ENCODE peak calls at places on chromosomes 5 and 9, in seven cellular contexts. E is stomach, P is A549, H is GM12878, C is K562, B is suprapubic skin, X is transverse colon. I is an unnamed sample.
A peak's percentile ranks its signal among the peaks of the same experiment; 100 is the strongest.

GRCh38 chr9:136400038-136400834 is at the start of gene SNAPC4:
- DNase-seq in H (peak; percentile 40), X (peak; percentile 89), P (peak; percentile 87), B (peak; percentile 86), C (peak; percentile 93), E (peak; percentile 89), I (peak; percentile 66)

GRCh38 chr5:14156611-14157493 is 13.7 kb downstream of the TRIO start:
- DNase-seq in E (no peak), X (no peak), B (no peak), H (peak; percentile 67), C (no peak), P (peak; percentile 77), I (peak; percentile 56)

GRCh38 chr9:14769235-14769580 is 46.7 kb upstream of the CER1 start:
- DNase-seq in X (no peak), C (peak; percentile 5), B (no peak), P (peak; percentile 57), E (no peak), H (no peak), I (no peak)

GRCh38 chr9:4832786-4833579 is 40.2 kb downstream of the RCL1 start:
- DNase-seq in H (no peak), X (no peak), C (no peak), P (peak; percentile 89), B (no peak), E (no peak), I (no peak)

GRCh38 chr5:131272365-131273123 is 8.7 kb downstream of the CDC42SE2 start:
- DNase-seq in E (no peak), C (no peak), X (no peak), P (no peak), H (no peak), B (no peak), I (no peak)

GRCh38 chr5:87944553-87945320 is 323.9 kb downstream of the TMEM161B start:
- DNase-seq in X (no peak), H (no peak), P (no peak), E (peak; percentile 25), C (no peak), B (no peak), I (no peak)

GRCh38 chr5:123916331-123917121 is 404.5 kb downstream of the CSNK1G3 start:
- DNase-seq in P (no peak), E (no peak), H (no peak), C (no peak), B (no peak), X (no peak), I (no peak)

GRCh38 chr9:136700309-136700708 is 12.1 kb upstream of the DIPK1B start:
- DNase-seq in X (no peak), C (no peak), H (no peak), B (no peak), E (no peak), P (no peak), I (no peak)

GRCh38 chr9:135602789-135603481 is 36.4 kb downstream of the GLT6D1 start:
- DNase-seq in P (peak; percentile 34), C (peak; percentile 78), B (peak; percentile 78), X (peak; percentile 47), E (peak; percentile 44), H (no peak), I (no peak)

GRCh38 chr5:96699186-96699820 is 37.1 kb downstream of the CAST start:
- DNase-seq in E (no peak), C (peak; percentile 56), B (no peak), X (no peak), P (no peak), H (no peak), I (no peak)

GRCh38 chr9:128027166-128027539 is 40.0 kb downstream of the NAIF1 start:
- DNase-seq in B (no peak), H (no peak), E (no peak), C (no peak), X (peak; percentile 17), P (no peak), I (no peak)

GRCh38 chr9:134518004-134518606 is 123.5 kb upstream of the COL5A1 start:
- DNase-seq in C (no peak), H (no peak), E (peak; percentile 22), X (no peak), B (peak; percentile 80), P (no peak), I (no peak)

GRCh38 chr9:123722378-123722777 is 207.5 kb downstream of the DENND1A start:
- DNase-seq in E (no peak), H (no peak), P (peak; percentile 5), B (no peak), C (no peak), X (no peak), I (no peak)

GRCh38 chr9:93721417-93721965 is 145.1 kb downstream of the PHF2 start:
- DNase-seq in P (no peak), B (no peak), C (peak; percentile 48), X (no peak), H (no peak), E (no peak), I (no peak)

GRCh38 chr9:116644099-116644688 is 42.9 kb upstream of the TRIM32 start:
- DNase-seq in P (no peak), C (no peak), E (no peak), H (no peak), B (no peak), X (no peak), I (no peak)

GRCh38 chr9:35229066-35229778 is 67.4 kb downstream of the UNC13B start:
- DNase-seq in H (no peak), X (no peak), C (no peak), P (no peak), B (no peak), E (no peak), I (no peak)

GRCh38 chr5:133848306-133848924 is 120.0 kb downstream of the C5orf15 start:
- DNase-seq in E (peak; percentile 74), P (no peak), C (no peak), B (peak; percentile 73), X (no peak), H (no peak), I (no peak)

GRCh38 chr9:76526026-76526425 is 67.0 kb downstream of the GCNT1 start:
- DNase-seq in B (no peak), P (no peak), X (no peak), E (no peak), H (no peak), C (no peak), I (no peak)

GRCh38 chr9:25003686-25004085 is 458.0 kb upstream of the IZUMO3 start:
- DNase-seq in P (peak; percentile 3), E (no peak), X (no peak), H (no peak), C (no peak), B (no peak), I (no peak)

GRCh38 chr9:99903393-99903792 is 3.1 kb upstream of the STX17 start:
- DNase-seq in H (no peak), E (no peak), X (no peak), P (no peak), C (no peak), B (no peak), I (no peak)

GRCh38 chr9:78788101-78788500 is 491.2 kb downstream of the PSAT1 start:
- DNase-seq in H (no peak), X (no peak), E (no peak), P (no peak), C (no peak), B (no peak), I (no peak)

GRCh38 chr9:121289554-121290370 is 21.8 kb downstream of the GSN start:
- DNase-seq in E (no peak), X (no peak), B (peak; percentile 60), P (no peak), H (no peak), C (no peak), I (no peak)

GRCh38 chr9:5718296-5719032 is 89.6 kb downstream of the RIC1 start:
- DNase-seq in C (no peak), P (no peak), X (no peak), B (no peak), H (no peak), E (no peak), I (no peak)

GRCh38 chr5:441996-442334 is 1.0 kb upstream of the EXOC3 start:
- DNase-seq in C (no peak), X (no peak), E (no peak), P (no peak), B (peak; percentile 60), H (no peak), I (no peak)

GRCh38 chr9:133140606-133141005 is 19.6 kb upstream of the RALGDS start:
- DNase-seq in P (no peak), C (no peak), E (no peak), H (no peak), B (no peak), X (no peak), I (no peak)

GRCh38 chr5:3538886-3539285 is 56.7 kb upstream of the IRX1 start:
- DNase-seq in B (no peak), X (no peak), H (no peak), E (no peak), C (no peak), P (no peak), I (no peak)
- H3K9me3 ChIP-seq in B (no peaks in the 10 kb centered on the region), X (no peaks in the 10 kb centered on the region), H (no peaks in the 10 kb centered on the region), E (peaks cover 27% of the 10 kb centered on the region), C (no peaks in the 10 kb centered on the region), P (no peaks in the 10 kb centered on the region), I (peaks cover 13% of the 10 kb centered on the region)

DNA sequence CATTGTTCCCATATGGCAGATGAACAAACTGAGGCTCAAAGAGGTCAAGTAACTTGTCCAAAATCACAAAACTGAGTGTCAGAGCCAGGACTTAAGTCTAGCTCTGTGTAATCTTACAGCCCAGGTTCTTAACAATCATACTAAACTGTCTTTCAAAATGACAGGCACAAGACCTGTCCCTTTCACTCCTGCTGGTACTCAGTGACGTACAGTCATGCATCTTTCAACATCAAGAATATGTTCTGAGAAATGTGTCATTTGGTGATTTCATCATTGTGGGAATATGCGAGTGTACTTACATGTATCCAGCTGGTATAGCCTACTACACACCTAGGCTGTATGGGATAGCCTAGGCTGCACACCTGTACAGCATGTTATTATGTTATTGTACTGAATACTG is 646.8 kb upstream of the WWC1 start:
- DNase-seq in E (no peak), H (no peak), C (no peak), B (no peak), P (peak; percentile 11), X (no peak), I (no peak)
- TF ChIP-seq EP300 in E (no peak), H (no peak), C (no peak), B (no peak), P (no peak), X (no peak), I (no peak)

DNA sequence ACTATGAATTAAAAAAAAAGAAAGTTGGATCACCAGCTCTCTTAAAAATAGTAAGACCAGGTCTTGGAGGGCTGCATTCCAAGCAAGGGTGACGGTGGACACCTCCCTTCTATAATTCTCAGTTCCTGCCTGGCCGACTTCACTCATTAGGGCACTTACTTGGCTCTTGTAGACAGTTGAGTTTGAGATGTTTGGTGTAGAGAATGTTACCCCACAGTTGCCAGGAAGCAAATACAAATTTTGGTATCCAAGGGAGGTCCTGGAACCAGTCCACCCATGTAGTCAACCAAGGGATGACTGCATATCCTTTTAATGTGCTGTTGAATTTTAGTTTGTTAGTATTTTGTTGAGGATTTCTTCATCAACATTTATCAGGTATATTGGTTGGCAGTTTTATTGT is 20.6 kb downstream of the B4GALT7 start:
- DNase-seq in H (no peak), B (no peak), P (no peak), C (no peak), E (no peak), X (no peak), I (no peak)
- H3K9me3 ChIP-seq in H (no peaks in the 10 kb centered on the region), B (no peaks in the 10 kb centered on the region), P (no peaks in the 10 kb centered on the region), C (peaks cover 3% of the 10 kb centered on the region), E (no peaks in the 10 kb centered on the region), X (no peaks in the 10 kb centered on the region), I (no peaks in the 10 kb centered on the region)

GRCh38 chr5:2818936-2819335 is 67.5 kb upstream of the IRX2 start:
- DNase-seq in B (no peak), C (no peak), E (no peak), X (no peak), H (no peak), P (no peak), I (no peak)

GRCh38 chr5:2813678-2814077 is 62.2 kb upstream of the IRX2 start:
- DNase-seq in C (no peak), P (no peak), H (no peak), B (no peak), E (no peak), X (no peak), I (no peak)

GRCh38 chr5:2817031-2817603 is 65.6 kb upstream of the IRX2 start:
- DNase-seq in H (no peak), E (no peak), B (no peak), P (no peak), C (no peak), X (no peak), I (no peak)
- TF ChIP-seq EP300 in H (no peak), E (no peak), B (no peak), P (no peak), C (no peak), X (no peak), I (no peak)

I was measured in tibial nerve.